ENCODE peak calls at places on chromosomes 4 and X, in eight cellular contexts. W is HepG2; N is CD4-positive, alpha-beta memory T cell; Q is activated T-cell treated with anti-CD3 and anti-CD28 coated beads, Interleukin-2, amount 50 U/mL, for 24 hours; O is T-helper 2 cell; D is NCI-H2029; F is DMS153; S is cardiac muscle cell. T is an unnamed sample.

GRCh38 chr4:2802618-2803531 is 10.0 kb downstream of the SH3BP2 start:
- DNase-seq in W (no peak), N (peak; percentile 5), Q (no peak), O (no peak), D (no peak), F (no peak), S (no peak), T (no peak)

GRCh38 chrX:134803551-134804183 is 145.4 kb upstream of the PLAC1 start:
- DNase-seq in W (peak; percentile 31), N (peak; percentile 66), Q (no peak), O (no peak), D (no peak), F (no peak), S (no peak), T (no peak)

GRCh38 chrX:150063138-150063518 is 124.8 kb upstream of the EOLA2 start:
- DNase-seq in W (no peak), N (no peak), Q (no peak), O (no peak), D (no peak), F (no peak), S (no peak), T (no peak)

GRCh38 chr4:174467107-174467506 is 55.2 kb downstream of the HPGD start:
- DNase-seq in W (no peak), N (no peak), Q (no peak), O (no peak), D (no peak), F (no peak), S (peak; percentile 6), T (peak; percentile 19)

GRCh38 chrX:54452920-54453319 is 12.7 kb downstream of the TSR2 start:
- DNase-seq in W (peak; percentile 27), N (no peak), Q (no peak), O (no peak), D (no peak), F (no peak), S (peak; percentile 12), T (peak; percentile 57)

GRCh38 chr4:118167306-118167705 is 133.0 kb downstream of the NDST3 start:
- DNase-seq in W (no peak), N (no peak), Q (no peak), O (no peak), D (no peak), F (no peak), S (no peak), T (no peak)

GRCh38 chr4:156763511-156763910 is 208.1 kb downstream of the PDGFC start:
- DNase-seq in W (no peak), N (no peak), Q (no peak), O (no peak), D (peak; percentile 42), F (peak; percentile 8), S (peak; percentile 37), T (no peak)

GRCh38 chrX:769796-770195 is 139.2 kb downstream of the SHOX start:
- DNase-seq in W (no peak), N (no peak), Q (no peak), O (no peak), D (no peak), F (no peak), S (no peak), T (no peak)

GRCh38 chr4:39635023-39635422 is 3.6 kb downstream of the SMIM14 start:
- DNase-seq in W (no peak), N (no peak), Q (no peak), O (no peak), D (no peak), F (no peak), S (no peak), T (no peak)

GRCh38 chr4:145792429-145792828 is 112.5 kb downstream of the C4orf51 start:
- DNase-seq in W (no peak), N (no peak), Q (no peak), O (no peak), D (no peak), F (no peak), S (no peak), T (no peak)

GRCh38 chr4:141158219-141158618 is 24.9 kb upstream of the RNF150 start:
- DNase-seq in W (peak; percentile 31), N (no peak), Q (no peak), O (no peak), D (peak; percentile 20), F (no peak), S (peak; percentile 63), T (peak; percentile 58)

GRCh38 chr4:2292679-2293108 is 30.8 kb upstream of the MXD4 start:
- DNase-seq in W (no peak), N (no peak), Q (no peak), O (no peak), D (no peak), F (no peak), S (peak; percentile 34), T (no peak)

GRCh38 chrX:150234126-150234525 is 129.0 kb upstream of the MAMLD1 start:
- DNase-seq in W (no peak), N (no peak), Q (no peak), O (no peak), D (no peak), F (no peak), S (peak; percentile 16), T (peak; percentile 14)

GRCh38 chr4:55617587-55618197 is 18.4 kb downstream of the NMU start:
- DNase-seq in W (no peak), N (no peak), Q (no peak), O (no peak), D (no peak), F (no peak), S (no peak), T (no peak)

GRCh38 chr4:61543976-61544375 is 343.9 kb downstream of the ADGRL3 start:
- DNase-seq in W (no peak), N (no peak), Q (no peak), O (no peak), D (no peak), F (no peak), S (no peak), T (no peak)

GRCh38 chrX:143115466-143115865 is 89.7 kb downstream of the SPANXN4 start:
- DNase-seq in W (no peak), N (no peak), Q (no peak), O (no peak), D (no peak), F (no peak), S (no peak), T (no peak)

GRCh38 chrX:42680651-42681050 is 97.3 kb downstream of the PPP1R2C start:
- DNase-seq in W (no peak), N (no peak), Q (no peak), O (no peak), D (no peak), F (no peak), S (peak; percentile 78), T (no peak)

GRCh38 chrX:19373034-19373891 is 29.5 kb downstream of the PDHA1 start:
- DNase-seq in W (no peak), N (no peak), Q (no peak), O (no peak), D (no peak), F (no peak), S (no peak), T (no peak)

GRCh38 chr4:3303840-3304715 is 11.3 kb downstream of the RGS12 start:
- DNase-seq in W (no peak), N (no peak), Q (peak; percentile 15), O (no peak), D (no peak), F (no peak), S (no peak), T (no peak)

GRCh38 chr4:124594945-124595344 is 117.6 kb downstream of the ANKRD50 start:
- DNase-seq in W (no peak), N (no peak), Q (no peak), O (no peak), D (no peak), F (no peak), S (no peak), T (no peak)

GRCh38 chr4:157075811-157076577 is at the start of gene GLRB:
- DNase-seq in W (no peak), N (no peak), Q (no peak), O (no peak), D (no peak), F (no peak), S (peak; percentile 30), T (peak; percentile 52)

GRCh38 chr4:57195622-57196021 is 85.4 kb upstream of the IGFBP7 start:
- DNase-seq in W (no peak), N (no peak), Q (no peak), O (no peak), D (no peak), F (no peak), S (peak; percentile 19), T (no peak)

GRCh38 chrX:11269006-11269405 is 24.2 kb upstream of the AMELX start:
- DNase-seq in W (no peak), N (no peak), Q (no peak), O (no peak), D (no peak), F (no peak), S (no peak), T (no peak)

GRCh38 chr4:20283039-20283438 is 31.3 kb downstream of the SLIT2 start:
- DNase-seq in W (no peak), N (no peak), Q (no peak), O (no peak), D (no peak), F (no peak), S (no peak), T (no peak)

GRCh38 chr4:182738283-182739047 is 178.7 kb downstream of the DCTD start:
- DNase-seq in W (no peak), N (no peak), Q (no peak), O (no peak), D (no peak), F (no peak), S (no peak), T (peak; percentile 13)

GRCh38 chr4:123361195-123361861 is 35.3 kb upstream of the SPRY1 start:
- DNase-seq in W (no peak), N (no peak), Q (no peak), O (no peak), D (no peak), F (no peak), S (peak; percentile 90), T (peak; percentile 76)

GRCh38 chrX:43559643-43560042 is 96.5 kb upstream of the MAOA start:
- DNase-seq in W (peak; percentile 39), N (no peak), Q (peak; percentile 37), O (no peak), D (peak; percentile 31), F (no peak), S (peak; percentile 61), T (peak; percentile 12)

GRCh38 chrX:23503835-23504539 is 163.3 kb upstream of the PRDX4 start:
- DNase-seq in W (peak; percentile 15), N (no peak), Q (no peak), O (no peak), D (peak; percentile 73), F (peak; percentile 72), S (peak; percentile 80), T (peak; percentile 90)

T was measured in ELR.